ENCODE peak calls at places on chromosomes 6 and 20, in ten cellular contexts. Q, L, M, H, W, E, D, K, B and S are unnamed samples.

GRCh38 chr20:44429419-44430269 is 46.0 kb upstream of the TTPAL start:
- DNase-seq in Q (no peak), L (no peak), M (no peak), H (no peak), W (no peak), E (peak), D (no peak), K (no peak), B (no peak), S (no peak)

GRCh38 chr6:3729603-3730344 is 21.7 kb downstream of the PXDC1 start:
- DNase-seq in Q (no peak), L (no peak), M (no peak), H (no peak), W (no peak), E (peak), D (no peak), K (no peak), B (no peak), S (no peak)

GRCh38 chr20:54132612-54133433 is 41.0 kb downstream of the CYP24A1 start:
- DNase-seq in Q (peak), L (peak), M (no peak), H (peak), W (peak), E (no peak), D (peak), K (peak), B (peak), S (no peak)

GRCh38 chr6:65448806-65449397 is 258.1 kb downstream of the EYS start:
- DNase-seq in Q (no peak), L (no peak), M (no peak), H (no peak), W (no peak), E (no peak), D (no peak), K (no peak), B (no peak), S (no peak)

GRCh38 chr6:34618430-34619182 is 62.5 kb upstream of the SPDEF start:
- DNase-seq in Q (no peak), L (no peak), M (no peak), H (no peak), W (no peak), E (no peak), D (no peak), K (no peak), B (no peak), S (no peak)

GRCh38 chr6:139581485-139581865 is 207.0 kb upstream of the CITED2 start:
- DNase-seq in Q (no peak), L (no peak), M (no peak), H (no peak), W (no peak), E (no peak), D (no peak), K (no peak), B (no peak), S (no peak)

GRCh38 chr6:50610562-50610961 is 102.8 kb upstream of the TFAP2D start:
- DNase-seq in Q (no peak), L (no peak), M (no peak), H (no peak), W (no peak), E (no peak), D (no peak), K (no peak), B (no peak), S (no peak)

GRCh38 chr6:132466952-132467351 is 46.0 kb downstream of the STX7 start:
- DNase-seq in Q (no peak), L (no peak), M (no peak), H (no peak), W (no peak), E (no peak), D (no peak), K (peak), B (no peak), S (no peak)

GRCh38 chr20:10618611-10619245 is 55.1 kb downstream of the JAG1 start:
- DNase-seq in Q (no peak), L (no peak), M (no peak), H (no peak), W (no peak), E (no peak), D (no peak), K (no peak), B (no peak), S (no peak)

GRCh38 chr6:65116326-65116725 is 590.7 kb downstream of the EYS start:
- DNase-seq in Q (no peak), L (no peak), M (no peak), H (no peak), W (no peak), E (no peak), D (no peak), K (no peak), B (no peak), S (no peak)

GRCh38 chr6:94751641-94752329 is 825.5 kb upstream of the MANEA start:
- DNase-seq in Q (no peak), L (no peak), M (no peak), H (no peak), W (no peak), E (no peak), D (no peak), K (no peak), B (no peak), S (no peak)

DNA sequence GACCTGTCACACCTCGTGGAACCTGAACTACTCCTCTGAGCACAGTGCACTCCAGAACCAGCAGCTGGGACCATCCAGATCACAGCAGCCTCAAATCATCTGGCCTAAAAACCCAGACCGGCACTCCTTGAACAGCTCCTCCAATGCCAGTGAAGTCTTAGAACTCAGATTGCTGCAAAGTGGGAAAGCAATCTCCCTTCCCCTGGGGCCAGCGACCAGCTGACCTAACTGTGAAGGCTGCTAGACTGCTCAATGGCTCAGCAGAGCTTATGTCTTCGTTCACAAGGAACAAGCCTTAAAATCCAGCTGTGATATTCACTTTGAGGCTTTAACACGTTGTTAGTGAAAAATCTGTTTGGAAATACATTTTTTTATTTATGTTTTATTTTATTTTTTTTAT is 243.2 kb downstream of the ANKRD60 start:
- DNase-seq in Q (no peak), L (no peak), M (peak), H (no peak), W (no peak), E (no peak), D (no peak), K (no peak), B (no peak), S (no peak)
- TF ChIP-seq POLR2A in Q (no peak), L (no peak), M (no peak), H (no peak), W (no peak), E (no peak), D (no peak), K (no peak), B (no peak), S (no peak)

GRCh38 chr6:75397806-75398465 is 95.7 kb downstream of the FILIP1 start:
- DNase-seq in Q (no peak), L (no peak), M (no peak), H (no peak), W (no peak), E (no peak), D (no peak), K (no peak), B (no peak), S (no peak)

GRCh38 chr6:75403563-75403962 is 90.0 kb downstream of the FILIP1 start:
- DNase-seq in Q (no peak), L (no peak), M (no peak), H (no peak), W (no peak), E (no peak), D (no peak), K (no peak), B (no peak), S (no peak)

DNA sequence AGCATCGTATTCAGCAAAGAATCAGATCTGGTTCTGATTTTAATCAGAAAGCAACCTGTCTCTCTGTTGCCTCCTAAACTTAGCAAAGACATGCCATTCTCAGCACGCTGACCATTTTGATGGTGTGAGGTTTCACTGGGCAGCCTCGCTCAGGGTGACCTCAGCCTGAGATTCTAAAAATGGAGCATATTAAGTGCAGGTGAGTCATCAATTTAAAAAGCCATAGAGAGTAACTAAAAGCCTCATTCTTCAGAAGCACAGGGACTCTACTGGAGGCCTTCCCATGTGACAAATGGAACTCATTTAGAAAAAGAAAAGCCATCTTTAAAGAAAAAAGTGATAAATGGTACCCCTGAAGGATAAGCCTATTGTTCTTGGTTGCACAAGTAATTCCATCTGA is 91.3 kb downstream of the FILIP1 start:
- DNase-seq in Q (no peak), L (no peak), M (peak), H (peak), W (no peak), E (no peak), D (no peak), K (peak), B (no peak), S (no peak)
- TF ChIP-seq POLR2A in Q (no peak), L (no peak), M (no peak), H (no peak), W (no peak), E (no peak), D (no peak), K (no peak), B (no peak), S (no peak)

GRCh38 chr20:24875078-24875477 is 74.0 kb upstream of the CST7 start:
- DNase-seq in Q (no peak), L (no peak), M (no peak), H (no peak), W (no peak), E (no peak), D (no peak), K (no peak), B (no peak), S (no peak)
- TF ChIP-seq POLR2A in Q (no peak), L (no peak), M (no peak), H (no peak), W (no peak), E (no peak), D (no peak), K (no peak), B (no peak), S (no peak)

DNA sequence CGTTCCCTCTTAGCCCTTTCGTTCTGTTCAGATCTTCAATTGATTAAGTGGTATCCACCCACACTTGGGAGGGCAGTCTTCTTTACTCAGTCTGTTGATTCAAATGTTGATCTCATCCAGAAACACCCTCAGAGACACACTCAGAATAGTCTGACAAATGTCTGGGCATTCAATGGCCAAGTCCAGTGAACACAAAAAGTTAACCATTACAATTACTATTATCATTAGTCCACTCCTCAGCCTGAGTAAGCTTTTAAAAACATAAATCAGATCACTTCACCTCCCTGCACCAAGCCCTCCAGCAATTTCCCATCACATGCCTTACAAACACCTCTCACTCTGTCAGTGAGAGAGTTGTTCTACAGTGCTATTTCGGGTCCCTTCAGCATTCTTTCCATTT is 423.2 kb downstream of the RFPL4B start:
- DNase-seq in Q (no peak), L (no peak), M (no peak), H (no peak), W (no peak), E (no peak), D (no peak), K (no peak), B (no peak), S (no peak)
- TF ChIP-seq POLR2A in Q (no peak), L (no peak), M (no peak), H (no peak), W (no peak), E (no peak), D (no peak), K (no peak), B (no peak), S (no peak)